ENCODE peak calls at places on chromosomes 4 and X, in four cellular contexts. K, M, T and C are unnamed samples.

GRCh38 chrX:18895157-18895952 is 88.6 kb downstream of the PHKA2 start:
- DNase-seq in K (peak; percentile 87), M (no peak), T (no peak), C (no peak)

GRCh38 chrX:48468693-48469691 is 1.1 kb downstream of the SLC38A5 start:
- DNase-seq in K (no peak), M (no peak), T (no peak), C (no peak)

GRCh38 chr4:134320048-134320447 is 118.5 kb upstream of the PABPC4L start:
- DNase-seq in K (peak; percentile 8), M (no peak), T (no peak), C (no peak)

GRCh38 chr4:113371061-113371460 is 321.6 kb downstream of the ANK2 start:
- DNase-seq in K (no peak), M (no peak), T (no peak), C (no peak)

GRCh38 chr4:139761461-139761860 is 95.8 kb downstream of the MGST2 start:
- DNase-seq in K (peak; percentile 47), M (no peak), T (no peak), C (no peak)

GRCh38 chr4:28287837-28288236 is 1427.2 kb downstream of the STIM2 start:
- DNase-seq in K (peak; percentile 97), M (no peak), T (no peak), C (peak; percentile 99)

GRCh38 chr4:15451866-15452765 is 17.6 kb upstream of the CC2D2A start:
- DNase-seq in K (peak; percentile 89), M (no peak), T (no peak), C (peak; percentile 84)

GRCh38 chrX:118520206-118520857 is 24.7 kb downstream of the DOCK11 start:
- DNase-seq in K (peak; percentile 56), M (no peak), T (no peak), C (no peak)

GRCh38 chr4:124904723-124905390 is 192.3 kb upstream of the ANKRD50 start:
- DNase-seq in K (no peak), M (no peak), T (no peak), C (no peak)

GRCh38 chrX:30751497-30751896 is 98.3 kb downstream of the GK start:
- DNase-seq in K (peak; percentile 68), M (no peak), T (no peak), C (no peak)

GRCh38 chr4:169143335-169143734 is 127.4 kb downstream of the SH3RF1 start:
- DNase-seq in K (no peak), M (no peak), T (no peak), C (no peak)

GRCh38 chr4:146522862-146523205 is 1.1 kb upstream of the SLC10A7 start:
- DNase-seq in K (peak; percentile 10), M (no peak), T (no peak), C (no peak)

GRCh38 chr4:72365981-72366380 is 203.0 kb downstream of the ADAMTS3 start:
- DNase-seq in K (no peak), M (no peak), T (no peak), C (no peak)

GRCh38 chr4:72365016-72365415 is 204.0 kb downstream of the ADAMTS3 start:
- DNase-seq in K (no peak), M (no peak), T (no peak), C (no peak)

DNA sequence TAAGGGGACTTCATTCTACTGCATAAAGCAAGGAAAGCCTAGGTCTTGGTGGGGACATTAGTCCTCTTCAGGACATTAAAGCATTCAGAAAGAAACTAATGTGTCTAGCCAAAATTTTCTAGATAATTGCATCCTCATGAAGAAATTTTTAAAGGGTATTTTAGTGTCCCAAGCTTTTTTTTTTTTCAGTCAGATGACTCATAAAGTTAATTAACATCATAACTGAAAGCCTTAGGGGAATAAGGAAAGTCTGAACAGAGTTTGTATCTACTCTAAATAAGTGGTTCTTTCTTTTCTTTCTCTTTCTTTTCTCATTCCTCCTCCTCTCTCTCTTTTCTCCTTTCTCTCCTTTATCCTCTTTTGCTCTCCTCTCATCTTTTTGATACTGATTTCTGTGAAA is 202.4 kb downstream of the ADAMTS3 start:
- DNase-seq in K (peak; percentile 15), M (no peak), T (no peak), C (no peak)
- TF ChIP-seq CTCF in K (no peak), M (no peak), T (no peak), C (no peak)

GRCh38 chrX:95764972-95765451 is 919.6 kb upstream of the DIAPH2 start:
- DNase-seq in K (peak; percentile 47), M (peak; percentile 1), T (no peak), C (no peak)
- TF ChIP-seq CTCF in K (peak; percentile 38), M (peak; percentile 78), T (no peak), C (peak; percentile 27)

GRCh38 chr4:16472537-16472936 is 246.3 kb upstream of the TAPT1 start:
- DNase-seq in K (peak; percentile 43), M (no peak), T (no peak), C (no peak)

GRCh38 chr4:16461362-16461761 is 235.1 kb upstream of the TAPT1 start:
- DNase-seq in K (peak; percentile 62), M (no peak), T (no peak), C (no peak)

GRCh38 chr4:16467061-16467460 is 240.8 kb upstream of the TAPT1 start:
- DNase-seq in K (no peak), M (no peak), T (no peak), C (no peak)

GRCh38 chr4:16464651-16465050 is 238.4 kb upstream of the TAPT1 start:
- DNase-seq in K (no peak), M (no peak), T (no peak), C (no peak)

GRCh38 chr4:16466581-16466980 is 240.3 kb upstream of the TAPT1 start:
- DNase-seq in K (no peak), M (no peak), T (no peak), C (no peak)
- TF ChIP-seq CTCF in K (no peak), M (no peak), T (no peak), C (no peak)

GRCh38 chr4:186485621-186486062 is 69.7 kb downstream of the MTNR1A start:
- DNase-seq in K (no peak), M (peak; percentile 36), T (no peak), C (no peak)
- TF ChIP-seq CTCF in K (no peak), M (no peak), T (no peak), C (no peak)

GRCh38 chr4:170868191-170868590 is 778.4 kb upstream of the AADAT start:
- DNase-seq in K (peak; percentile 66), M (no peak), T (no peak), C (no peak)
- TF ChIP-seq CTCF in K (no peak), M (no peak), T (no peak), C (no peak)

GRCh38 chrX:144566592-144566991 is 680.7 kb upstream of the SPANXN1 start:
- DNase-seq in K (no peak), M (no peak), T (no peak), C (no peak)
- TF ChIP-seq CTCF in K (no peak), M (no peak), T (no peak), C (no peak)

GRCh38 chr4:77576351-77576750 is 29.3 kb upstream of the CXCL13 start:
- DNase-seq in K (no peak), M (no peak), T (no peak), C (no peak)

GRCh38 chr4:77581724-77582123 is 23.9 kb upstream of the CXCL13 start:
- DNase-seq in K (peak; percentile 79), M (no peak), T (no peak), C (no peak)

GRCh38 chr4:77579406-77580076 is 26.1 kb upstream of the CXCL13 start:
- DNase-seq in K (peak; percentile 95), M (no peak), T (no peak), C (peak; percentile 74)

GRCh38 chr4:77582151-77582550 is 23.5 kb upstream of the CXCL13 start:
- DNase-seq in K (no peak), M (no peak), T (no peak), C (no peak)

GRCh38 chr4:77578145-77578544 is 27.5 kb upstream of the CXCL13 start:
- DNase-seq in K (no peak), M (no peak), T (no peak), C (no peak)
- TF ChIP-seq CTCF in K (no peak), M (peak; percentile 20), T (no peak), C (peak; percentile 14)